ENCODE peak calls at places on chromosomes 4 and X, in seven cellular contexts. One of them, this sample, is unnamed.

GRCh38 chr4:173294444-173294843 is 39.7 kb downstream of the HMGB2 start:
- DNase-seq in adrenal gland: no peak
- DNase-seq in CD4-positive, alpha-beta memory T cell: no peak
- DNase-seq in aorta: no peak
- DNase-seq in small intestine: no peak
- DNase-seq in stomach: no peak
- DNase-seq in psoas muscle: no peak
- DNase-seq in this sample: no peak

GRCh38 chrX:120647127-120647526 is 17.3 kb upstream of the C1GALT1C1 start:
- DNase-seq in adrenal gland: no peak
- DNase-seq in CD4-positive, alpha-beta memory T cell: no peak
- DNase-seq in aorta: no peak
- DNase-seq in small intestine: no peak
- DNase-seq in stomach: no peak
- DNase-seq in psoas muscle: no peak
- DNase-seq in this sample: no peak

GRCh38 chr4:180840142-180840541 is 1403.1 kb upstream of the TENM3 start:
- DNase-seq in adrenal gland: no peak
- DNase-seq in CD4-positive, alpha-beta memory T cell: no peak
- DNase-seq in aorta: no peak
- DNase-seq in small intestine: no peak
- DNase-seq in stomach: no peak
- DNase-seq in psoas muscle: no peak
- DNase-seq in this sample: no peak

GRCh38 chr4:139419388-139419914 is 34.5 kb upstream of the RAB33B start:
- DNase-seq in adrenal gland: peak; percentile 67
- DNase-seq in CD4-positive, alpha-beta memory T cell: no peak
- DNase-seq in aorta: no peak
- DNase-seq in small intestine: no peak
- DNase-seq in stomach: no peak
- DNase-seq in psoas muscle: no peak
- DNase-seq in this sample: no peak

GRCh38 chr4:34193451-34194154 is 2050.7 kb downstream of the ARAP2 start:
- DNase-seq in adrenal gland: no peak
- DNase-seq in CD4-positive, alpha-beta memory T cell: no peak
- DNase-seq in aorta: no peak
- DNase-seq in small intestine: no peak
- DNase-seq in stomach: no peak
- DNase-seq in psoas muscle: no peak
- DNase-seq in this sample: no peak

GRCh38 chrX:154378059-154378798 is 866 bp upstream of the EMD start:
- DNase-seq in adrenal gland: peak; percentile 62
- DNase-seq in CD4-positive, alpha-beta memory T cell: no peak
- DNase-seq in aorta: peak; percentile 90
- DNase-seq in small intestine: no peak
- DNase-seq in stomach: peak; percentile 70
- DNase-seq in psoas muscle: peak; percentile 67
- DNase-seq in this sample: no peak

GRCh38 chr4:181261279-181261678 is 981.9 kb upstream of the TENM3 start:
- DNase-seq in adrenal gland: no peak
- DNase-seq in CD4-positive, alpha-beta memory T cell: no peak
- DNase-seq in aorta: no peak
- DNase-seq in small intestine: no peak
- DNase-seq in stomach: no peak
- DNase-seq in psoas muscle: no peak
- DNase-seq in this sample: no peak

GRCh38 chr4:155948541-155948940 is 5.1 kb downstream of the CTSO start:
- DNase-seq in adrenal gland: no peak
- DNase-seq in CD4-positive, alpha-beta memory T cell: no peak
- DNase-seq in aorta: no peak
- DNase-seq in small intestine: no peak
- DNase-seq in stomach: no peak
- DNase-seq in psoas muscle: no peak
- DNase-seq in this sample: no peak

GRCh38 chrX:130224810-130225209 is 43.9 kb downstream of the ZNF280C start:
- DNase-seq in adrenal gland: no peak
- DNase-seq in CD4-positive, alpha-beta memory T cell: no peak
- DNase-seq in aorta: no peak
- DNase-seq in small intestine: no peak
- DNase-seq in stomach: no peak
- DNase-seq in psoas muscle: no peak
- DNase-seq in this sample: no peak

GRCh38 chr4:7973545-7973981 is 33.9 kb upstream of the AFAP1 start:
- DNase-seq in adrenal gland: no peak
- DNase-seq in CD4-positive, alpha-beta memory T cell: no peak
- DNase-seq in aorta: no peak
- DNase-seq in small intestine: no peak
- DNase-seq in stomach: no peak
- DNase-seq in psoas muscle: no peak
- DNase-seq in this sample: no peak

GRCh38 chr4:83569967-83570366 is 34.1 kb downstream of the GPAT3 start:
- DNase-seq in adrenal gland: no peak
- DNase-seq in CD4-positive, alpha-beta memory T cell: no peak
- DNase-seq in aorta: no peak
- DNase-seq in small intestine: no peak
- DNase-seq in stomach: no peak
- DNase-seq in psoas muscle: no peak
- DNase-seq in this sample: no peak

GRCh38 chr4:76896731-76897521 is 1.0 kb downstream of the SOWAHB start:
- DNase-seq in adrenal gland: peak; percentile 42
- DNase-seq in CD4-positive, alpha-beta memory T cell: peak; percentile 41
- DNase-seq in aorta: peak; percentile 78
- DNase-seq in small intestine: peak; percentile 77
- DNase-seq in stomach: peak; percentile 70
- DNase-seq in psoas muscle: peak; percentile 16
- DNase-seq in this sample: no peak

GRCh38 chr4:128841402-128841801 is 31.9 kb downstream of the JADE1 start:
- DNase-seq in adrenal gland: no peak
- DNase-seq in CD4-positive, alpha-beta memory T cell: no peak
- DNase-seq in aorta: no peak
- DNase-seq in small intestine: no peak
- DNase-seq in stomach: no peak
- DNase-seq in psoas muscle: no peak
- DNase-seq in this sample: no peak

GRCh38 chr4:7403001-7403400 is 31.7 kb downstream of the PSAPL1 start:
- DNase-seq in adrenal gland: no peak
- DNase-seq in CD4-positive, alpha-beta memory T cell: no peak
- DNase-seq in aorta: no peak
- DNase-seq in small intestine: no peak
- DNase-seq in stomach: peak; percentile 46
- DNase-seq in psoas muscle: no peak
- DNase-seq in this sample: no peak

GRCh38 chr4:26813698-26814097 is 46.9 kb upstream of the STIM2 start:
- DNase-seq in adrenal gland: no peak
- DNase-seq in CD4-positive, alpha-beta memory T cell: no peak
- DNase-seq in aorta: no peak
- DNase-seq in small intestine: no peak
- DNase-seq in stomach: no peak
- DNase-seq in psoas muscle: no peak
- DNase-seq in this sample: no peak

GRCh38 chrX:30822719-30823118 is 66.3 kb downstream of the TAB3 start:
- DNase-seq in adrenal gland: no peak
- DNase-seq in CD4-positive, alpha-beta memory T cell: no peak
- DNase-seq in aorta: no peak
- DNase-seq in small intestine: no peak
- DNase-seq in stomach: no peak
- DNase-seq in psoas muscle: no peak
- DNase-seq in this sample: no peak

GRCh38 chr4:85127653-85128052 is 161.2 kb upstream of the WDFY3 start:
- DNase-seq in adrenal gland: peak; percentile 39
- DNase-seq in CD4-positive, alpha-beta memory T cell: no peak
- DNase-seq in aorta: no peak
- DNase-seq in small intestine: no peak
- DNase-seq in stomach: no peak
- DNase-seq in psoas muscle: no peak
- DNase-seq in this sample: no peak

GRCh38 chr4:39502034-39502658 is 25.1 kb downstream of the UGDH start:
- DNase-seq in adrenal gland: no peak
- DNase-seq in CD4-positive, alpha-beta memory T cell: no peak
- DNase-seq in aorta: no peak
- DNase-seq in small intestine: no peak
- DNase-seq in stomach: no peak
- DNase-seq in psoas muscle: no peak
- DNase-seq in this sample: no peak

GRCh38 chr4:65007841-65008439 is 598.7 kb upstream of the TECRL start:
- DNase-seq in adrenal gland: no peak
- DNase-seq in CD4-positive, alpha-beta memory T cell: no peak
- DNase-seq in aorta: no peak
- DNase-seq in small intestine: peak; percentile 7
- DNase-seq in stomach: no peak
- DNase-seq in psoas muscle: no peak
- DNase-seq in this sample: no peak

DNA sequence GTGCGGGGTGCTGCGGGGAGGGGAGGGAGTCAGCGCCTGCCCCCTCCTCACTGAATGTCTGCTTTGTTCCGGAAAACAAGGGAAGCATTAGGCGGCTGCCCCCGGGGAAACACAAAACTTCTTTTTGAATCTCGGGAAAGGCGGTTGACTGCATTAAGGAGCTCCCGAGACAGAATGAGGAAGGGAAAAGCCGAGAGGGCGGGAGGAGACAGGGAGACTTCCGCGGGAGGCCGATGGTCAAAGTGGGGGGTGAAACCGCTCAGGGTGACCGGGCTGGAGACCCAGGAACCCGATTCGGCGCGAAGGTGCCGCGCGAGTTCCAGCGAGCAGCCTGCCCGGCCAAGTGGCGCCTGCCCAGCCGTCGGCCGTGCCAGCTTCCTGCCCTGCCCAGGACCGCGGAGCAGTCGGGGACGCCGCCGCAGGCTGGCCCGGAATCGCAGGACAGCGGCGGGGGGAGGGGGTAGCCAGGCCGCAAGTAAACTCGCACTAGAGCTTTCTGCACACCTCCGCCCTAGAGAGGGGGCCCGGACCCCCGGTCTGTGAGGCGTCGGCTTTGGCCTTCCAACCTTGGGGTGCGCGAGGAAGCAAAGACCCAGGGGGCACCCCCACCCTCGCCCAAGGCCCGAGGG is 55.1 kb upstream of the BCOR start:
- DNase-seq in adrenal gland: peak; percentile 61
- DNase-seq in CD4-positive, alpha-beta memory T cell: no peak
- DNase-seq in aorta: peak; percentile 88
- DNase-seq in small intestine: no peak
- DNase-seq in stomach: peak; percentile 81
- DNase-seq in psoas muscle: peak; percentile 67
- DNase-seq in this sample: no peak
- H3K4me1 ChIP-seq in adrenal gland: peaks cover 9% of the 10 kb centered on the region
- H3K4me1 ChIP-seq in CD4-positive, alpha-beta memory T cell: no peaks in the 10 kb centered on the region
- H3K4me1 ChIP-seq in aorta: no peaks in the 10 kb centered on the region
- H3K4me1 ChIP-seq in small intestine: no peaks in the 10 kb centered on the region
- H3K4me1 ChIP-seq in stomach: peaks cover 4% of the 10 kb centered on the region
- H3K4me1 ChIP-seq in psoas muscle: peaks cover 12% of the 10 kb centered on the region
- H3K4me1 ChIP-seq in this sample: peaks cover 13% of the 10 kb centered on the region

DNA sequence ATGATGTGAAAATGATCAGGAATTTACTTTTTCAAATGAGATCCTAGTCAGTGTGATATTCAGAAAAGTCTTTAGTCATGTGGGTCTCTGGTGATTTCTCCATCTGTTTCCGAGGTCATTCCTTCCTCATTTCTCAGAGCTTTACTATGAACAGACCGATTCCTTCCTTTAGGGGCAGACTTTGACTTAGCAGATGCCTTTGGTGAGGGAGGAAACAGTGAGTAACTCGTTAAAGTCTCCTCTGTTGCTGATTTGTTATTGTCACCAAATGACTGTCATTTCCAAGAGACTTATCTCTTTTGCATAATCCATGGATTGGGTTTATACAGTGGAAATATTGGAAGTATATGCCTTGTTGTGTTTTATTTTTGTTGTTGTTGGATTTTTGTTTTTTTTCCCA is 76.2 kb upstream of the CD99 start:
- DNase-seq in adrenal gland: no peak
- DNase-seq in CD4-positive, alpha-beta memory T cell: no peak
- DNase-seq in aorta: no peak
- DNase-seq in small intestine: peak; percentile 7
- DNase-seq in stomach: no peak
- DNase-seq in psoas muscle: no peak
- DNase-seq in this sample: no peak
- H3K27ac ChIP-seq in adrenal gland: no peak overlapping the region
- H3K27ac ChIP-seq in CD4-positive, alpha-beta memory T cell: no peak overlapping the region
- H3K27ac ChIP-seq in aorta: no peak overlapping the region
- H3K27ac ChIP-seq in small intestine: no peak overlapping the region
- H3K27ac ChIP-seq in stomach: peak overlapping the region; percentile 20
- H3K27ac ChIP-seq in psoas muscle: no peak overlapping the region
- H3K27ac ChIP-seq in this sample: no peak overlapping the region

GRCh38 chr4:24741915-24742314 is 53.5 kb upstream of the SOD3 start:
- DNase-seq in adrenal gland: no peak
- DNase-seq in CD4-positive, alpha-beta memory T cell: no peak
- DNase-seq in aorta: no peak
- DNase-seq in small intestine: no peak
- DNase-seq in stomach: no peak
- DNase-seq in psoas muscle: no peak
- DNase-seq in this sample: no peak
- H3K36me3 ChIP-seq in adrenal gland: no peaks in the 10 kb centered on the region
- H3K36me3 ChIP-seq in CD4-positive, alpha-beta memory T cell: no peaks in the 10 kb centered on the region
- H3K36me3 ChIP-seq in aorta: no peaks in the 10 kb centered on the region
- H3K36me3 ChIP-seq in small intestine: no peaks in the 10 kb centered on the region
- H3K36me3 ChIP-seq in stomach: no peaks in the 10 kb centered on the region
- H3K36me3 ChIP-seq in psoas muscle: no peaks in the 10 kb centered on the region
- H3K36me3 ChIP-seq in this sample: no peaks in the 10 kb centered on the region

GRCh38 chrX:136195247-136195646 is 47.9 kb downstream of the FHL1 start:
- DNase-seq in adrenal gland: no peak
- DNase-seq in CD4-positive, alpha-beta memory T cell: no peak
- DNase-seq in aorta: no peak
- DNase-seq in small intestine: peak; percentile 53
- DNase-seq in stomach: no peak
- DNase-seq in psoas muscle: no peak
- DNase-seq in this sample: no peak
- H3K4me1 ChIP-seq in adrenal gland: no peaks in the 10 kb centered on the region
- H3K4me1 ChIP-seq in CD4-positive, alpha-beta memory T cell: peaks cover 47% of the 10 kb centered on the region
- H3K4me1 ChIP-seq in aorta: peaks cover 2% of the 10 kb centered on the region
- H3K4me1 ChIP-seq in small intestine: peaks cover 10% of the 10 kb centered on the region
- H3K4me1 ChIP-seq in stomach: peaks cover 4% of the 10 kb centered on the region
- H3K4me1 ChIP-seq in psoas muscle: peaks cover 25% of the 10 kb centered on the region
- H3K4me1 ChIP-seq in this sample: peaks cover 8% of the 10 kb centered on the region